ENCODE peak calls at places on chromosomes 1 and 21, in five cellular contexts. Y is AG10803; B is GM12865; D is stimulated activated CD8-positive, alpha-beta memory T cell treated with anti-CD3 and anti-CD28 coated beads, Interleukin-7, amount 100 ng/mL, for 1 hour; O is T-helper 2 cell. G is an unnamed sample.

GRCh38 chr1:209382701-209383100 is 200.8 kb upstream of the CAMK1G start:
- DNase-seq in Y (no peak), B (no peak), D (no peak), O (no peak), G (no peak)

GRCh38 chr1:169487561-169487960 is 1.8 kb upstream of the SLC19A2 start:
- DNase-seq in Y (no peak), B (no peak), D (no peak), O (no peak), G (no peak)

GRCh38 chr1:26278303-26278702 is 1.6 kb upstream of the SH3BGRL3 start:
- DNase-seq in Y (peak; percentile 82), B (no peak), D (no peak), O (no peak), G (no peak)

GRCh38 chr1:59716551-59717231 is 98.1 kb upstream of the HOOK1 start:
- DNase-seq in Y (no peak), B (no peak), D (no peak), O (no peak), G (no peak)

GRCh38 chr21:35602811-35603210 is 457.5 kb downstream of the SETD4 start:
- DNase-seq in Y (no peak), B (no peak), D (no peak), O (no peak), G (no peak)

GRCh38 chr1:215606036-215606435 is 38.9 kb downstream of the KCTD3 start:
- DNase-seq in Y (no peak), B (no peak), D (no peak), O (no peak), G (no peak)

GRCh38 chr1:220094016-220094911 is at the start of gene IARS2:
- DNase-seq in Y (peak; percentile 79), B (peak; percentile 93), D (peak; percentile 82), O (peak; percentile 90), G (no peak)

GRCh38 chr1:2355408-2356261 is 35.7 kb downstream of the MORN1 start:
- DNase-seq in Y (no peak), B (no peak), D (no peak), O (peak; percentile 2), G (no peak)

GRCh38 chr1:76074321-76075187 is at the start of gene ST6GALNAC3:
- DNase-seq in Y (peak; percentile 15), B (peak; percentile 51), D (peak; percentile 49), O (peak; percentile 63), G (no peak)

GRCh38 chr1:67097305-67097704 is 37.5 kb downstream of the C1orf141 start:
- DNase-seq in Y (no peak), B (no peak), D (no peak), O (no peak), G (no peak)

GRCh38 chr1:91440845-91441244 is 36.2 kb upstream of the HFM1 start:
- DNase-seq in Y (peak; percentile 4), B (peak; percentile 15), D (no peak), O (no peak), G (no peak)

GRCh38 chr1:183942933-183943693 is 94.4 kb downstream of the COLGALT2 start:
- DNase-seq in Y (peak; percentile 89), B (peak; percentile 54), D (no peak), O (no peak), G (peak; percentile 44)

GRCh38 chr1:161803181-161803580 is 37.1 kb downstream of the ATF6 start:
- DNase-seq in Y (no peak), B (no peak), D (no peak), O (no peak), G (no peak)

GRCh38 chr1:203048555-203049051 is 22.3 kb downstream of the PPFIA4 start:
- DNase-seq in Y (no peak), B (no peak), D (no peak), O (no peak), G (no peak)

G was measured in SK-N-MC.